ENCODE peak calls at places on chromosomes 16 and 17, in nine cellular contexts. One of them, this sample, is unnamed.

GRCh38 chr17:68600123-68600880 is 865 bp downstream of the FAM20A start:
- DNase-seq in GM12891: peak
- DNase-seq in prostate gland: no peak
- DNase-seq in GM23338: peak
- DNase-seq in H1: peak
- DNase-seq in vagina: no peak
- DNase-seq in transverse colon: peak
- DNase-seq in SK-N-SH: peak
- DNase-seq in stomach: peak
- DNase-seq in this sample: no peak

GRCh38 chr16:64990101-64990500 is 131.8 kb downstream of the CDH11 start:
- DNase-seq in GM12891: no peak
- DNase-seq in prostate gland: no peak
- DNase-seq in GM23338: no peak
- DNase-seq in H1: no peak
- DNase-seq in vagina: no peak
- DNase-seq in transverse colon: no peak
- DNase-seq in SK-N-SH: no peak
- DNase-seq in stomach: no peak
- DNase-seq in this sample: no peak

GRCh38 chr17:38554430-38555350 is 51.1 kb downstream of the SRCIN1 start:
- DNase-seq in GM12891: no peak
- DNase-seq in prostate gland: no peak
- DNase-seq in GM23338: no peak
- DNase-seq in H1: no peak
- DNase-seq in vagina: no peak
- DNase-seq in transverse colon: no peak
- DNase-seq in SK-N-SH: no peak
- DNase-seq in stomach: no peak
- DNase-seq in this sample: no peak

GRCh38 chr16:14307623-14308356 is 236.7 kb downstream of the MRTFB start:
- DNase-seq in GM12891: no peak
- DNase-seq in prostate gland: no peak
- DNase-seq in GM23338: peak
- DNase-seq in H1: no peak
- DNase-seq in vagina: no peak
- DNase-seq in transverse colon: no peak
- DNase-seq in SK-N-SH: peak
- DNase-seq in stomach: no peak
- DNase-seq in this sample: no peak

GRCh38 chr17:52892334-52892733 is 733.8 kb upstream of the CA10 start:
- DNase-seq in GM12891: no peak
- DNase-seq in prostate gland: no peak
- DNase-seq in GM23338: no peak
- DNase-seq in H1: no peak
- DNase-seq in vagina: no peak
- DNase-seq in transverse colon: no peak
- DNase-seq in SK-N-SH: no peak
- DNase-seq in stomach: no peak
- DNase-seq in this sample: no peak

GRCh38 chr17:34613064-34614019 is 34.0 kb downstream of the TMEM132E start:
- DNase-seq in GM12891: no peak
- DNase-seq in prostate gland: peak
- DNase-seq in GM23338: peak
- DNase-seq in H1: peak
- DNase-seq in vagina: no peak
- DNase-seq in transverse colon: no peak
- DNase-seq in SK-N-SH: peak
- DNase-seq in stomach: no peak
- DNase-seq in this sample: no peak

GRCh38 chr17:60386475-60387058 is 5.4 kb downstream of the USP32 start:
- DNase-seq in GM12891: no peak
- DNase-seq in prostate gland: no peak
- DNase-seq in GM23338: no peak
- DNase-seq in H1: no peak
- DNase-seq in vagina: no peak
- DNase-seq in transverse colon: no peak
- DNase-seq in SK-N-SH: no peak
- DNase-seq in stomach: no peak
- DNase-seq in this sample: no peak

GRCh38 chr17:15291674-15292361 is 26.7 kb upstream of the PMP22 start:
- DNase-seq in GM12891: no peak
- DNase-seq in prostate gland: no peak
- DNase-seq in GM23338: no peak
- DNase-seq in H1: no peak
- DNase-seq in vagina: no peak
- DNase-seq in transverse colon: no peak
- DNase-seq in SK-N-SH: no peak
- DNase-seq in stomach: peak
- DNase-seq in this sample: no peak

GRCh38 chr16:65500007-65500406 is 378.1 kb upstream of the CDH11 start:
- DNase-seq in GM12891: no peak
- DNase-seq in prostate gland: no peak
- DNase-seq in GM23338: no peak
- DNase-seq in H1: no peak
- DNase-seq in vagina: no peak
- DNase-seq in transverse colon: no peak
- DNase-seq in SK-N-SH: no peak
- DNase-seq in stomach: no peak
- DNase-seq in this sample: no peak

GRCh38 chr16:1055557-1055924 is 17.0 kb upstream of the SSTR5 start:
- DNase-seq in GM12891: no peak
- DNase-seq in prostate gland: no peak
- DNase-seq in GM23338: no peak
- DNase-seq in H1: no peak
- DNase-seq in vagina: no peak
- DNase-seq in transverse colon: no peak
- DNase-seq in SK-N-SH: no peak
- DNase-seq in stomach: no peak
- DNase-seq in this sample: no peak

GRCh38 chr16:27232875-27233605 is 29.7 kb downstream of the KDM8 start:
- DNase-seq in GM12891: no peak
- DNase-seq in prostate gland: peak
- DNase-seq in GM23338: no peak
- DNase-seq in H1: no peak
- DNase-seq in vagina: no peak
- DNase-seq in transverse colon: no peak
- DNase-seq in SK-N-SH: no peak
- DNase-seq in stomach: no peak
- DNase-seq in this sample: no peak

GRCh38 chr16:11913425-11914079 is 2.2 kb downstream of the GSPT1 start:
- DNase-seq in GM12891: no peak
- DNase-seq in prostate gland: no peak
- DNase-seq in GM23338: no peak
- DNase-seq in H1: no peak
- DNase-seq in vagina: no peak
- DNase-seq in transverse colon: no peak
- DNase-seq in SK-N-SH: no peak
- DNase-seq in stomach: no peak
- DNase-seq in this sample: no peak

GRCh38 chr16:19559242-19559910 is 3.9 kb downstream of the VPS35L start:
- DNase-seq in GM12891: no peak
- DNase-seq in prostate gland: peak
- DNase-seq in GM23338: peak
- DNase-seq in H1: peak
- DNase-seq in vagina: no peak
- DNase-seq in transverse colon: no peak
- DNase-seq in SK-N-SH: peak
- DNase-seq in stomach: no peak
- DNase-seq in this sample: no peak

GRCh38 chr17:75846701-75847594 is 2.7 kb upstream of the UNC13D start:
- DNase-seq in GM12891: peak
- DNase-seq in prostate gland: no peak
- DNase-seq in GM23338: no peak
- DNase-seq in H1: no peak
- DNase-seq in vagina: no peak
- DNase-seq in transverse colon: no peak
- DNase-seq in SK-N-SH: no peak
- DNase-seq in stomach: no peak
- DNase-seq in this sample: no peak

GRCh38 chr17:50920041-50920410 is 53.9 kb upstream of the TOB1 start:
- DNase-seq in GM12891: no peak
- DNase-seq in prostate gland: no peak
- DNase-seq in GM23338: no peak
- DNase-seq in H1: no peak
- DNase-seq in vagina: no peak
- DNase-seq in transverse colon: no peak
- DNase-seq in SK-N-SH: no peak
- DNase-seq in stomach: no peak
- DNase-seq in this sample: no peak

GRCh38 chr16:48978501-48978900 is 303.1 kb downstream of the CBLN1 start:
- DNase-seq in GM12891: no peak
- DNase-seq in prostate gland: no peak
- DNase-seq in GM23338: no peak
- DNase-seq in H1: no peak
- DNase-seq in vagina: peak
- DNase-seq in transverse colon: no peak
- DNase-seq in SK-N-SH: no peak
- DNase-seq in stomach: no peak
- DNase-seq in this sample: no peak

GRCh38 chr17:42484304-42484703 is 25.6 kb downstream of the ATP6V0A1 start:
- DNase-seq in GM12891: peak
- DNase-seq in prostate gland: no peak
- DNase-seq in GM23338: no peak
- DNase-seq in H1: no peak
- DNase-seq in vagina: no peak
- DNase-seq in transverse colon: peak
- DNase-seq in SK-N-SH: no peak
- DNase-seq in stomach: no peak
- DNase-seq in this sample: peak

GRCh38 chr16:9258423-9259051 is 167.1 kb downstream of the HAPSTR1 start:
- DNase-seq in GM12891: peak
- DNase-seq in prostate gland: peak
- DNase-seq in GM23338: peak
- DNase-seq in H1: peak
- DNase-seq in vagina: no peak
- DNase-seq in transverse colon: peak
- DNase-seq in SK-N-SH: peak
- DNase-seq in stomach: no peak
- DNase-seq in this sample: no peak

GRCh38 chr17:40015005-40015997 is at the start of gene CSF3:
- DNase-seq in GM12891: no peak
- DNase-seq in prostate gland: no peak
- DNase-seq in GM23338: no peak
- DNase-seq in H1: no peak
- DNase-seq in vagina: no peak
- DNase-seq in transverse colon: peak
- DNase-seq in SK-N-SH: peak
- DNase-seq in stomach: peak
- DNase-seq in this sample: no peak

GRCh38 chr17:41717408-41718286 is 5.5 kb downstream of the GAST start:
- DNase-seq in GM12891: no peak
- DNase-seq in prostate gland: peak
- DNase-seq in GM23338: no peak
- DNase-seq in H1: no peak
- DNase-seq in vagina: no peak
- DNase-seq in transverse colon: no peak
- DNase-seq in SK-N-SH: no peak
- DNase-seq in stomach: no peak
- DNase-seq in this sample: no peak

GRCh38 chr17:12927001-12927400 is 90.8 kb downstream of the ELAC2 start:
- DNase-seq in GM12891: no peak
- DNase-seq in prostate gland: no peak
- DNase-seq in GM23338: no peak
- DNase-seq in H1: no peak
- DNase-seq in vagina: no peak
- DNase-seq in transverse colon: no peak
- DNase-seq in SK-N-SH: no peak
- DNase-seq in stomach: no peak
- DNase-seq in this sample: no peak
- TF ChIP-seq POLR2AphosphoS5 in GM12891: no peak
- TF ChIP-seq POLR2AphosphoS5 in prostate gland: no peak
- TF ChIP-seq POLR2AphosphoS5 in GM23338: no peak
- TF ChIP-seq POLR2AphosphoS5 in H1: no peak
- TF ChIP-seq POLR2AphosphoS5 in vagina: no peak
- TF ChIP-seq POLR2AphosphoS5 in transverse colon: no peak
- TF ChIP-seq POLR2AphosphoS5 in SK-N-SH: no peak
- TF ChIP-seq POLR2AphosphoS5 in stomach: no peak
- TF ChIP-seq POLR2AphosphoS5 in this sample: no peak

GRCh38 chr17:58246104-58246740 is 7.8 kb downstream of the LPO start:
- DNase-seq in GM12891: no peak
- DNase-seq in prostate gland: no peak
- DNase-seq in GM23338: no peak
- DNase-seq in H1: no peak
- DNase-seq in vagina: no peak
- DNase-seq in transverse colon: no peak
- DNase-seq in SK-N-SH: no peak
- DNase-seq in stomach: no peak
- DNase-seq in this sample: no peak
- TF ChIP-seq POLR2AphosphoS5 in GM12891: no peak
- TF ChIP-seq POLR2AphosphoS5 in prostate gland: no peak
- TF ChIP-seq POLR2AphosphoS5 in GM23338: no peak
- TF ChIP-seq POLR2AphosphoS5 in H1: no peak
- TF ChIP-seq POLR2AphosphoS5 in vagina: no peak
- TF ChIP-seq POLR2AphosphoS5 in transverse colon: no peak
- TF ChIP-seq POLR2AphosphoS5 in SK-N-SH: no peak
- TF ChIP-seq POLR2AphosphoS5 in stomach: no peak
- TF ChIP-seq POLR2AphosphoS5 in this sample: no peak

DNA sequence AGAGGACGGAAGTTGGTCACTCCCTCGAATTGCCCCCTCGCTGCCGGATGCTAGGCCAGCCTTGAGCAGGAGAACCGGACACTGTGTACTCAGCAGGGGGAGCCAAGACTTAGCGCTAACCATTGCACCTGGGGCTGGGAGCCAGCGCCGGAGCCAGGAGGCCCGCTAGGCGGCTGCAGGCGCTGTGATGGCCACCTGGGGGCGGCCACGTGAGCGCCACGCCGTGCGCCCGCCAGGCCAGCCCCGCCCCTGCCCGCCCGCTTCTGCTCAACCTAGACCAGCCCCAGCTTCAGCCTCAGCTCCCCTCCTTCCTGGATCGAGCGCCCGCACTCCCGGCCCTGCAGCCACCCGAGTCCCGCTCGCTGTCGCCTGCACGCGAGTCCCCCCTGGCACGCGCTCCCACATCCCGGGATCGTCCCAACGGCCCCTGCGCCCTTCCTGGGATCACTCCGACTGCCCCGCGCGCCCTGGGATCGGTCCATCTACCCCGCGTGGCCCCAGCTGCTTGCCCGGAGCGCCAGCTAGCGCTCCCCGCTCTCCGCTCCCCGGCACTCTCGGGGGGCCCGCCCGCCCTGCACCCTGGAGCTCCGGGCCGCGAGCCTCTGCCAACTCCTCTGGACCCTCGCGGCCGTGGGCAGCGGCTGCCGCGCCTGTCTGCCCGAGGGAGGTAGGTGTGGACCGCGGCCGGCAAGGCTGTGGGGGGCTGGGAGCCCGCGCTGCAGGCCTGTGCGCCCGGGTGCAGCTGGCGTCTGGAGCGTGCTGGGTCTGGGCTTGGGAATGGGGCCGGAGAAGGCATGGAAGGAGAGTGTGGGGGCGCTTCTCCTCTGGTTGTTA is at the start of gene EEF2K:
- DNase-seq in GM12891: peak
- DNase-seq in prostate gland: peak
- DNase-seq in GM23338: peak
- DNase-seq in H1: peak
- DNase-seq in vagina: peak
- DNase-seq in transverse colon: peak
- DNase-seq in SK-N-SH: peak
- DNase-seq in stomach: peak
- DNase-seq in this sample: peak
- TF ChIP-seq POLR2AphosphoS5 in GM12891: no peak
- TF ChIP-seq POLR2AphosphoS5 in prostate gland: peak
- TF ChIP-seq POLR2AphosphoS5 in GM23338: peak
- TF ChIP-seq POLR2AphosphoS5 in H1: no peak
- TF ChIP-seq POLR2AphosphoS5 in vagina: peak
- TF ChIP-seq POLR2AphosphoS5 in transverse colon: peak
- TF ChIP-seq POLR2AphosphoS5 in SK-N-SH: no peak
- TF ChIP-seq POLR2AphosphoS5 in stomach: peak
- TF ChIP-seq POLR2AphosphoS5 in this sample: peak

GRCh38 chr17:37301288-37301687 is 74.5 kb upstream of the C17orf78 start:
- DNase-seq in GM12891: no peak
- DNase-seq in prostate gland: peak
- DNase-seq in GM23338: no peak
- DNase-seq in H1: peak
- DNase-seq in vagina: no peak
- DNase-seq in transverse colon: no peak
- DNase-seq in SK-N-SH: no peak
- DNase-seq in stomach: no peak
- DNase-seq in this sample: no peak
- TF ChIP-seq POLR2AphosphoS5 in GM12891: no peak
- TF ChIP-seq POLR2AphosphoS5 in prostate gland: no peak
- TF ChIP-seq POLR2AphosphoS5 in GM23338: no peak
- TF ChIP-seq POLR2AphosphoS5 in H1: peak
- TF ChIP-seq POLR2AphosphoS5 in vagina: no peak
- TF ChIP-seq POLR2AphosphoS5 in transverse colon: no peak
- TF ChIP-seq POLR2AphosphoS5 in SK-N-SH: no peak
- TF ChIP-seq POLR2AphosphoS5 in stomach: no peak
- TF ChIP-seq POLR2AphosphoS5 in this sample: no peak

This sample was measured in breast epithelium.